ENCODE peak calls at places on chromosome 1, in five cellular contexts. K is testis, M is MG63, D is heart right ventricle, W is body of pancreas. O is an unnamed sample.

GRCh38 chr1:107252271-107252670 is 111.4 kb downstream of the NTNG1 start:
- DNase-seq in K (no peak), M (no peak), D (no peak), W (no peak), O (no peak)

GRCh38 chr1:89802841-89803240 is 18.0 kb upstream of the LRRC8D start:
- DNase-seq in K (no peak), M (no peak), D (no peak), W (no peak), O (no peak)

GRCh38 chr1:14215151-14215550 is 383.3 kb upstream of the KAZN start:
- DNase-seq in K (no peak), M (no peak), D (no peak), W (no peak), O (no peak)

GRCh38 chr1:79646885-79647284 is 640.4 kb upstream of the ADGRL4 start:
- DNase-seq in K (no peak), M (no peak), D (no peak), W (no peak), O (no peak)

GRCh38 chr1:201488817-201489581 is 17.9 kb downstream of the CSRP1 start:
- DNase-seq in K (no peak), M (peak; percentile 97), D (peak; percentile 52), W (peak; percentile 73), O (peak; percentile 92)

GRCh38 chr1:39663559-39663958 is 8.3 kb downstream of the NT5C1A start:
- DNase-seq in K (no peak), M (no peak), D (no peak), W (no peak), O (no peak)

GRCh38 chr1:33586111-33586510 is 113.7 kb downstream of the ZSCAN20 start:
- DNase-seq in K (no peak), M (no peak), D (no peak), W (no peak), O (no peak)

GRCh38 chr1:40890771-40891170 is 28.6 kb upstream of the CITED4 start:
- DNase-seq in K (no peak), M (no peak), D (no peak), W (no peak), O (no peak)

DNA sequence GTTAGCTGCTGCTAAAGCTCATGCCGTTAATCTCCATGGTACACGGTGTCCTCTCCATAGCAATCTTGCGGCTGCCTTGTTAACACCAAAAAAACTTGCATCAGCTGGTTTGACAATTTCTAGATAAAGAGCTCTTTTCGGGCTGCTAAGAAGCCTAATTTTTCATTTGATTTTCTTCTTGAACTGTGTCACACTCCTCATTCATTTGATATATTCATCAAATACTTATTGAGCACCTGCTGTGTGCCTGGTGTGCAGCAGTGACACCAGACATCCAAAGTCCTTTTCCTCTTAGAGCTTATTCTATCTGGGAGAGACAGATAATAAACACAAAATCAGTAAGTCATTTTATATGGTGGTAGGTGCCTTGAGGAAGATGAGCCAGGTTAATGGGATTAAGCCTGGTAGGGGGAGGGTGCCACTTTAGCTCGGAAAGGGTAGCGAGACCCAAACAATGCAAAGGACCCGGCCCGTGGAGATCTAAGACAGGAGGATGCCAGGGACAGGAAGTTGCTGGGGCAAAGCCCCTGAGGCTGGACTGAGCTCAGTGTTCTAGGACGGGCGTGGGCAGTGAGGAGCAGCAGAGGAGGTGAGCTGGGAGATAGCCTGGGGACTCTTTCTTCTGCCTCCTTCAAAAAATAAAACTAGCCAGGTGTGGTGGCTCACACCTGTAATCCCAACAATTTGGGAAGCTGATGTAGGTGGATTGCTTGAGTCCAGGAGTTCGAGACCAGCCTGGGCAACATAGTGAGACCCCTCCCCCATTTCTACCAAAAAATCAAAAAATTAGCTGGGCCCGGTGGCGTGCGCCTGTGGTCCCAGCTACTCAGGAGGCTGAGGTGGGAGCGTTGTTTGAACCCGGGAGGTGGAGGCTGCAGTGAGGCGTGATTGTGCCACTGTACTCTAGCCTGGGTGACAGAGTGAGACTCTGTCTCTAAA is 50.7 kb upstream of the LGALS8 start:
- DNase-seq in K (peak; percentile 34), M (no peak), D (no peak), W (no peak), O (no peak)
- H3K27me3 ChIP-seq in K (no peaks in the 10 kb centered on the region), M (peaks cover 12% of the 10 kb centered on the region), D (no peaks in the 10 kb centered on the region), W (no peaks in the 10 kb centered on the region), O (no peaks in the 10 kb centered on the region)

DNA sequence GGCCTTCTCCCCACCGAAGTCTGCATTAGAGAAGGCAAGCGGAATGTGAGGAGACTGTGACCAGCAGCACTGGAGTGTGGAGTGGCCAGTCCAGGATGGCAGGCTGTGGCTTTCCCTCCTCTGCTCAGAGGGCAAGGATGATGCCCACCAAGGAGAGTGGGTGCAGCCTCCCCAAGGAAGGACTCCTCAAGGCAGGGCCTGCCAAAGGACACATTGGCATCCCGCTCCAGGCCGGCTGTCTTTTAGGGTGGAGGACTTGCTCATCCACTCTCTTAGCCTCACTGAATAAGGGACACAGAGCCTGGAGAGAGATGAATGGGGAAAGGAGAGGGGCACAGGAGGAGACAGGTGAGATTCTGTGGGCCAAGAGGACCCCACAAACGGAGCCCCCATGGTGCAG is 4.0 kb upstream of the NES start:
- DNase-seq in K (no peak), M (no peak), D (no peak), W (no peak), O (no peak)
- H3K27me3 ChIP-seq in K (no peaks in the 10 kb centered on the region), M (no peaks in the 10 kb centered on the region), D (no peaks in the 10 kb centered on the region), W (peaks cover 22% of the 10 kb centered on the region), O (peaks cover 2% of the 10 kb centered on the region)

DNA sequence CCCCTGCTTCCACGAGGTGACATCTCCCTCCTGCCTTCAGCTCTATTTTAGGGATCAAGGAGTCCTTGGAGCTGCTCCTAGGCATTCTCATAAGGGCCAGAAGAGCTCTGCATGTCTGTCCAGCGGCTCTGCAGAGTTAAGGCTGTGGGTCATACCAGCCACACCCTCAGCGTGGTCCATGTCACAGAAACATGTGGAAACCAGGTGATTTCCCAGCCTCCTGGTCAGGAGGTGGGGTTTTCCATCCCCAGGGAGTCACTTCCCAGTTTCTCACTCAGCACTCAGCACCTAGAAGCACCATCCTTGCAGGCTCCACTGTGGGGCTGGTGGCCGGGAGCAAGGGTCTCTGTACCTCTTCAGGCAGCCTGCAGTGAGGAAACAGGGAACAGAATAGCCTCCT is 1.4 kb upstream of the TNFRSF1B start:
- DNase-seq in K (no peak), M (no peak), D (no peak), W (no peak), O (no peak)
- H3K27me3 ChIP-seq in K (no peaks in the 10 kb centered on the region), M (no peaks in the 10 kb centered on the region), D (no peaks in the 10 kb centered on the region), W (no peaks in the 10 kb centered on the region), O (peaks cover 14% of the 10 kb centered on the region)

GRCh38 chr1:2604854-2605753 is 18.5 kb downstream of the PRXL2B start:
- DNase-seq in K (peak; percentile 8), M (no peak), D (no peak), W (no peak), O (no peak)

GRCh38 chr1:2602311-2602835 is 15.8 kb downstream of the PRXL2B start:
- DNase-seq in K (peak; percentile 11), M (no peak), D (no peak), W (no peak), O (no peak)

GRCh38 chr1:2602866-2603520 is 16.4 kb downstream of the PRXL2B start:
- DNase-seq in K (no peak), M (no peak), D (no peak), W (no peak), O (no peak)

GRCh38 chr1:2604156-2604853 is 17.7 kb downstream of the PRXL2B start:
- DNase-seq in K (peak; percentile 6), M (no peak), D (no peak), W (no peak), O (no peak)

DNA sequence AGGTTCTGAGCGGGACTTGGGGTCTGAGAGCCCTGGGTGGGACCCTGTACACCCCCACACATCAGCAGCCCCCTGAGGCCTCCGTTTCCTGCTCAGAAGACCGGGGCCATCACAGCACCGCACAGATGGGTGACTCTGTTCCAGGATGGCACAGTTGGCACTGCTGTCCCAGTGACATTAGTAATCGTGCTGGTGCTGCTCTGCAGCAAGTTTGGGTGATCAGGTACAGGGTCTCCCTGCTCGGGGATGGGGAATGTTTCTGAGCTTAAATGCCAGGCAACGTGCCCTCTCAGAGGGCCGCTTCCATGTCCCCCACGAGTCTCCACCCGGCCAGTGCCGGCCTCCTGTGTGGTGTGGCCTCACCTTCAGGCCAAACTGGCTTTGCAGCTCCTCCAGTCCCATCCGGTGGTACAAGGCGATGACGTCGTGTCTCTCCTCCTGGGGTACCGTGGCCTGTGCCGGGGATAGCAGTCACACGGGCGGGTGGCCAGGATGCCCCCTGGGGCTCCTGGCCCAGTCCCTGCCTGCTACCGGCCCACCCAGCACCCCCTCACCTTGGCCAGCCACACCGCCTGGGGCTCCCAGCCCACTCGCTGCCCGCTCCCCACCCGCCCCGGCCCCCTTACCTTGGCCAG is 17.1 kb downstream of the PRXL2B start:
- DNase-seq in K (peak; percentile 7), M (no peak), D (no peak), W (no peak), O (no peak)
- H3K27me3 ChIP-seq in K (no peaks in the 10 kb centered on the region), M (peaks cover 3% of the 10 kb centered on the region), D (no peaks in the 10 kb centered on the region), W (no peaks in the 10 kb centered on the region), O (peaks cover 25% of the 10 kb centered on the region)

GRCh38 chr1:26053718-26054572 is 8.0 kb upstream of the SLC30A2 start:
- DNase-seq in K (no peak), M (no peak), D (no peak), W (no peak), O (no peak)

GRCh38 chr1:26046313-26047031 is 554 bp upstream of the SLC30A2 start:
- DNase-seq in K (no peak), M (no peak), D (no peak), W (peak; percentile 58), O (no peak)

GRCh38 chr1:26047278-26047874 is 1.5 kb upstream of the SLC30A2 start:
- DNase-seq in K (no peak), M (no peak), D (no peak), W (no peak), O (no peak)

GRCh38 chr1:26049531-26050254 is 3.8 kb upstream of the SLC30A2 start:
- DNase-seq in K (no peak), M (no peak), D (no peak), W (no peak), O (no peak)

DNA sequence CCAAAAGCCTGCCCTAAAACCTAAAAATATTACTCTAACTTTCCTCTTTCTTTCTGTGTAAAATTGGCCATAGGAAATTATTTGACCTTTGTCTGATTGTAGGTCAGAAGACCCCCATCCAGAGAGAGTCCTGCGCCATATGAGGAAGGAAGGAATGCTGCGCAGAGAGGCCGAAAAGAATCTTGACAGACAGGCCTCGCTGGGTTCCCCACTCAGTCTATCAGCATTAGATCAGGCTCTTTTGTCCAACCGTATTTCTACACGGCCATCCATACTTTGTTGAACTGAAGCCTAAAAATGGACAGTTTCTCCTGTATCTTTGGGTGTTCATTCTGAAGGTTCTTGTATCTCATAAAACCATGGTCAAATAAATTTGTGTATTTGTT is 4.3 kb upstream of the SLC30A2 start:
- DNase-seq in K (no peak), M (no peak), D (no peak), W (no peak), O (no peak)
- H3K27me3 ChIP-seq in K (no peaks in the 10 kb centered on the region), M (peaks cover 25% of the 10 kb centered on the region), D (no peaks in the 10 kb centered on the region), W (no peaks in the 10 kb centered on the region), O (peaks cover 83% of the 10 kb centered on the region)